ENCODE peak calls at places on chromosomes 16 and 17, in four cellular contexts. V, Y, C and X are unnamed samples.

GRCh38 chr17:9036336-9036735 is 15.0 kb downstream of the NTN1 start:
- DNase-seq in V (no peak), Y (no peak), C (no peak), X (no peak)

GRCh38 chr17:28616281-28616680 is 2.3 kb upstream of the RSKR start:
- DNase-seq in V (no peak), Y (no peak), C (no peak), X (no peak)

GRCh38 chr17:83100853-83101391 is 21.5 kb downstream of the METRNL start:
- DNase-seq in V (no peak), Y (no peak), C (no peak), X (no peak)

GRCh38 chr17:79043931-79044320 is 20.0 kb downstream of the C1QTNF1 start:
- DNase-seq in V (no peak), Y (no peak), C (no peak), X (no peak)

GRCh38 chr16:23848958-23849357 is 13.2 kb downstream of the PRKCB start:
- DNase-seq in V (no peak), Y (no peak), C (no peak), X (no peak)

GRCh38 chr17:3885271-3885670 is 7.6 kb downstream of the CAMKK1 start:
- DNase-seq in V (no peak), Y (no peak), C (no peak), X (no peak)

GRCh38 chr17:38877130-38877851 is 7.4 kb downstream of the LASP1 start:
- DNase-seq in V (no peak), Y (no peak), C (no peak), X (no peak)

GRCh38 chr16:11603331-11603750 is 16.6 kb upstream of the LITAF start:
- DNase-seq in V (no peak), Y (no peak), C (no peak), X (no peak)

GRCh38 chr17:78337244-78338109 is 22.4 kb downstream of the SOCS3 start:
- DNase-seq in V (peak; percentile 94), Y (no peak), C (peak; percentile 78), X (peak; percentile 100)

GRCh38 chr17:72683506-72684404 is 408.7 kb downstream of the SLC39A11 start:
- DNase-seq in V (peak; percentile 98), Y (peak; percentile 96), C (no peak), X (peak; percentile 98)

GRCh38 chr17:56755310-56755709 is 78.4 kb downstream of the C17orf67 start:
- DNase-seq in V (no peak), Y (no peak), C (no peak), X (no peak)

GRCh38 chr16:89096768-89097527 is 3.3 kb downstream of the ACSF3 start:
- DNase-seq in V (no peak), Y (no peak), C (no peak), X (no peak)

GRCh38 chr16:68200120-68200783 is 35.7 kb downstream of the ESRP2 start:
- DNase-seq in V (peak; percentile 13), Y (peak; percentile 32), C (no peak), X (peak; percentile 54)